ENCODE peak calls at places on chromosomes 3 and 15, in seven cellular contexts. C is spleen, H is endothelial cell of umbilical vein, Z is left ventricle myocardium inferior, T is pancreas, E is A549, L is HepG2. A is an unnamed sample.
A peak's percentile ranks its signal among the peaks of the same experiment; 100 is the strongest.

GRCh38 chr3:190130700-190131099 is 10.0 kb upstream of the P3H2 start:
- DNase-seq in H (no peak), T (no peak), Z (no peak), C (no peak), E (no peak), L (no peak), A (no peak)

GRCh38 chr3:10387881-10388621 is 67.1 kb upstream of the SEC13 start:
- DNase-seq in H (no peak), L (no peak), E (no peak), C (peak; percentile 59), T (no peak), Z (no peak), A (no peak)

GRCh38 chr15:29859981-29860745 is 37.9 kb upstream of the TJP1 start:
- DNase-seq in C (no peak), T (no peak), E (no peak), H (no peak), L (no peak), Z (no peak), A (no peak)

GRCh38 chr15:23565395-23566069 is at the start of gene MKRN3:
- DNase-seq in E (peak; percentile 35), T (no peak), Z (no peak), C (no peak), H (peak; percentile 35), L (peak; percentile 44), A (peak; percentile 18)

GRCh38 chr15:74776851-74777768 is 4.8 kb upstream of the CSK start:
- DNase-seq in C (peak; percentile 90), H (peak; percentile 78), L (no peak), E (no peak), T (no peak), Z (no peak), A (peak; percentile 42)

GRCh38 chr3:137925080-137925479 is 84.9 kb upstream of the CLDN18 start:
- DNase-seq in Z (no peak), C (no peak), H (no peak), L (no peak), E (no peak), T (no peak), A (no peak)

GRCh38 chr3:129230311-129231019 is 18.9 kb upstream of the COPG1 start:
- DNase-seq in H (peak; percentile 46), Z (no peak), E (no peak), T (no peak), C (no peak), L (peak; percentile 68), A (no peak)

GRCh38 chr3:38623539-38623938 is 25.9 kb downstream of the SCN5A start:
- DNase-seq in H (no peak), Z (no peak), E (no peak), C (no peak), T (no peak), L (peak; percentile 13), A (no peak)

GRCh38 chr3:169966951-169967915 is 626 bp downstream of the SEC62 start:
- DNase-seq in C (no peak), T (no peak), H (peak; percentile 62), Z (peak; percentile 63), L (peak; percentile 6), E (peak; percentile 33), A (no peak)

GRCh38 chr15:78685925-78686324 is 44.9 kb upstream of the CHRNB4 start:
- DNase-seq in E (no peak), T (no peak), L (no peak), C (no peak), H (no peak), Z (no peak), A (no peak)

DNA sequence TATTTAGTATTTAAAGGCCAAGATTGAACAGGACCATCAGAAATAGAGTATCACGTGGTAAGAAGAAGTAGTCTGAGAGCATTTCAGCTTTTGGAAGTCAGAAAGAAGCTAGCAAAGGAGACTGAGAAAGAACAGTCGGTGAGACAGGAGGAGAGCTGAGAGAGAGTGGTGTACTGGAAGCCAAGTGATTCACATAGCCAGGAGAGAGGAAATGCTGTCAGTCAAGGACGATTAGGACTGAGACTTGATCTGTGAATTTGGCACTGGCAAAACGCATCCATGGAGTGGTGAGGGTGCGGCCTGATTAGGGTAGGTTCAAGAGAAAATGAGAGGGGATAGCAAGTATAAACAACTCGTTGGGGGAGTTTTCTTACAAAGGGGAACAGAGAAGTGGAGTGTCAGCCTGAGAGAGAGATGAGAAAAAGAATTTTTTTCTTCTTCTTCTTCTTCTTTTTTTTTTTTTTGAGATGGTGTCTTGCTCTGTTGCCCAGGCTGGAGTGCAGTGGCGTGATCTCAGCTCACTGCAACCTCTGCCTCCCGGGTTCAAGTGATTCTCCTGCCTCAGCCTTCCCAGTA is 44.9 kb downstream of the CHD2 start:
- DNase-seq in C (no peak), T (no peak), H (no peak), E (no peak), Z (no peak), L (no peak), A (no peak)
- H3K9me3 ChIP-seq in C (peaks cover 32% of the 10 kb centered on the region), T (no peaks in the 10 kb centered on the region), H (peaks cover 8% of the 10 kb centered on the region), E (peaks cover 30% of the 10 kb centered on the region), Z (peaks cover 27% of the 10 kb centered on the region), L (peaks cover 31% of the 10 kb centered on the region), A (peaks cover 19% of the 10 kb centered on the region)

GRCh38 chr15:89845305-89845893 is 30.7 kb upstream of the ANPEP start:
- DNase-seq in L (peak; percentile 66), Z (no peak), E (peak; percentile 72), H (peak; percentile 82), C (no peak), T (no peak), A (no peak)

GRCh38 chr15:89852342-89853005 is 37.8 kb upstream of the ANPEP start:
- DNase-seq in Z (no peak), T (no peak), C (no peak), L (peak; percentile 13), H (no peak), E (no peak), A (peak; percentile 45)

GRCh38 chr15:89841306-89841705 is 26.7 kb upstream of the ANPEP start:
- DNase-seq in C (no peak), H (no peak), T (no peak), E (no peak), L (no peak), Z (no peak), A (no peak)

GRCh38 chr15:89851665-89852341 is 37.2 kb upstream of the ANPEP start:
- DNase-seq in C (no peak), T (no peak), Z (no peak), E (no peak), L (no peak), H (peak; percentile 59), A (no peak)

DNA sequence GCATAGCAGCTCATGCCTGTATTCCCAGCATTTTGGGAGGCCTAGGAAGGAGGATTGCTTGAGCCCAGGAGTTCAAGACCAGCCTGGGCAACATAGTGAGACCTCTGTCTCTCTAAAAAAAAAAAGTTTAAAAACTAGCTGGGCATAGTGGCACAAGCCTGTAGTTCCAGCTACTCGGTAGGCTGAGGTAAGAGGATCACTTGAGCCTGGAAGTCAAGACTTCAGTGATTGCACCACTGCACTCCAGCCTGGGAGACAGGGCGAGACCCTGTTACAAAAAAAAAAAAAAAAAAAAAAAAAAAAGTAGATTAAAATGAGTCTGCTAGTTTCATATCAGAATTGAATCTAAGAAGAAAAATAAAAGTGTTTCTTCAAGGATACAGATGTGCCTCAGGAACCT is 32.4 kb upstream of the ANPEP start:
- DNase-seq in E (no peak), T (no peak), Z (no peak), C (no peak), H (no peak), L (no peak), A (no peak)
- H3K4me1 ChIP-seq in E (peaks cover 63% of the 10 kb centered on the region), T (peaks cover 27% of the 10 kb centered on the region), Z (no peaks in the 10 kb centered on the region), C (peaks cover 45% of the 10 kb centered on the region), H (peaks cover 52% of the 10 kb centered on the region), L (peaks cover 19% of the 10 kb centered on the region), A (peaks cover 14% of the 10 kb centered on the region)

DNA sequence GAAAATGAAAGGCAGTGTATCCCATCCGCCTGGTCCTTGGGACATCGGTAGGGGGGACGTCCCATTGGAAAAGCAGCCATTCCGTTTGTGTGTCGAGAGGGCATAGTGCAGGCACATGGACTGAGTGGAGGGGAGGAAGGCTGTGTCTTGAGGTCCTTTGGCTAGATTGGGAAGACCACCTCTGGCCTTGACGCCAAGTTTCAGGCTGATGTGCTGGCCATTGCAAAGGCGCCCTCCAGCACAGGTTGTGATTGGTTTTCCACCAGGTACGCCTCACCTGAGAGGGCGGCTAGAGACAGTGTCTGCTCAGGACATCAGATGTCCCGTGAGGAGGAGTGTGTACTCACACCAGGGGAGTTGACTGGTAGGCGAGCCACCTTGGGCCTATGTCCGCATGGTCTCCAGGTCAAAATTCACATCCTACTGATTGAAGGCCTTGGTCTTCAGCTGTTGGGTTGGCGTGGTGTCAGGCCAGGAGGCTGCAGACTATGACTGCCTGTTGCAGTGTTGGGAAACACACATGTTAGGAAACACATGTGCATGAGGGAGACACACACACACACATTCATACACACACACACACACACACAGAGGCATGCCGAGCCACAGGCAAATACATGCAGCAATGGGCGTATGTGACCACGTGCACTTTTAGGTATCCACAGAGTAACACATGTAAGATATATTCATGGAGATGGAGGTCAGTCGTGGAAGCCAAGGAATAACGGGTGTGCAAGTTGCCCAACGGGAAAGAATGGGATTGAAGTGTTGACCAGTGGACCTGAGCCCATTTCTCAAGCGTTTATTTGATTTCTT is 98.4 kb downstream of the SNRPN start:
- DNase-seq in H (no peak), Z (no peak), E (no peak), T (peak; percentile 2), L (no peak), C (peak; percentile 70), A (no peak)
- H3K9me3 ChIP-seq in H (peaks cover 57% of the 10 kb centered on the region), Z (peaks cover 99% of the 10 kb centered on the region), E (peaks cover 69% of the 10 kb centered on the region), T (peaks cover 2% of the 10 kb centered on the region), L (peaks cover 100% of the 10 kb centered on the region), C (peaks cover 100% of the 10 kb centered on the region), A (peaks cover 80% of the 10 kb centered on the region)

GRCh38 chr15:40343512-40343911 is 2.8 kb upstream of the CCDC9B start:
- DNase-seq in Z (no peak), C (no peak), L (peak; percentile 52), T (no peak), E (no peak), H (peak; percentile 93), A (no peak)
- H3K4me1 ChIP-seq in Z (peaks cover 72% of the 10 kb centered on the region), C (peaks cover 50% of the 10 kb centered on the region), L (peaks cover 83% of the 10 kb centered on the region), T (peaks cover 4% of the 10 kb centered on the region), E (peaks cover 56% of the 10 kb centered on the region), H (peaks cover 53% of the 10 kb centered on the region), A (peaks cover 95% of the 10 kb centered on the region)

GRCh38 chr15:27258287-27258686 is 287.3 kb downstream of the GABRG3 start:
- DNase-seq in H (no peak), C (no peak), T (no peak), Z (no peak), L (no peak), E (no peak), A (no peak)
- H3K9me3 ChIP-seq in H (no peaks in the 10 kb centered on the region), C (peaks cover 31% of the 10 kb centered on the region), T (no peaks in the 10 kb centered on the region), Z (no peaks in the 10 kb centered on the region), L (peaks cover 5% of the 10 kb centered on the region), E (no peaks in the 10 kb centered on the region), A (no peaks in the 10 kb centered on the region)

GRCh38 chr3:191339313-191339917 is 9.1 kb upstream of the UTS2B start:
- DNase-seq in Z (no peak), L (no peak), T (no peak), C (no peak), E (no peak), H (peak; percentile 30), A (no peak)
- H3K4me1 ChIP-seq in Z (peaks cover 100% of the 10 kb centered on the region), L (peaks cover 94% of the 10 kb centered on the region), T (peaks cover 29% of the 10 kb centered on the region), C (peaks cover 100% of the 10 kb centered on the region), E (peaks cover 55% of the 10 kb centered on the region), H (peaks cover 57% of the 10 kb centered on the region), A (peaks cover 74% of the 10 kb centered on the region)

GRCh38 chr15:69749797-69750196 is 297.2 kb downstream of the RPLP1 start:
- DNase-seq in Z (no peak), C (no peak), T (no peak), L (no peak), H (peak; percentile 16), E (no peak), A (no peak)
- H3K9me3 ChIP-seq in Z (peaks cover 5% of the 10 kb centered on the region), C (peaks cover 11% of the 10 kb centered on the region), T (no peaks in the 10 kb centered on the region), L (peaks cover 10% of the 10 kb centered on the region), H (no peaks in the 10 kb centered on the region), E (peaks cover 18% of the 10 kb centered on the region), A (no peaks in the 10 kb centered on the region)

GRCh38 chr3:107990433-107990832 is 100.4 kb downstream of the CD47 start:
- DNase-seq in H (no peak), Z (no peak), C (no peak), L (no peak), E (no peak), T (no peak), A (no peak)
- H3K4me1 ChIP-seq in H (peaks cover 30% of the 10 kb centered on the region), Z (peaks cover 36% of the 10 kb centered on the region), C (peaks cover 46% of the 10 kb centered on the region), L (no peaks in the 10 kb centered on the region), E (peaks cover 55% of the 10 kb centered on the region), T (no peaks in the 10 kb centered on the region), A (peaks cover 13% of the 10 kb centered on the region)